ENCODE peak calls at places on chromosome 7, in nine cellular contexts. One of them, this sample, is unnamed.

GRCh38 chr7:37141742-37142141 is 306.9 kb downstream of the ELMO1 start:
- DNase-seq in T47D: no peak
- DNase-seq in anterior cingulate cortex: no peak
- DNase-seq in AG04450: no peak
- DNase-seq in tibial nerve: no peak
- DNase-seq in T-helper 9 cell: no peak
- DNase-seq in naive B cell: no peak
- DNase-seq in fibroblast of mammary gland: no peak
- DNase-seq in GM12865: no peak
- DNase-seq in this sample: no peak

GRCh38 chr7:41038211-41038610 is 664.7 kb downstream of the INHBA start:
- DNase-seq in T-helper 9 cell: no peak
- DNase-seq in tibial nerve: no peak
- DNase-seq in fibroblast of mammary gland: no peak
- DNase-seq in anterior cingulate cortex: no peak
- DNase-seq in GM12865: no peak
- DNase-seq in AG04450: no peak
- DNase-seq in T47D: no peak
- DNase-seq in naive B cell: no peak
- DNase-seq in this sample: no peak

GRCh38 chr7:25859412-25859704 is 292.6 kb upstream of the NFE2L3 start:
- DNase-seq in naive B cell: no peak
- DNase-seq in T-helper 9 cell: no peak
- DNase-seq in T47D: no peak
- DNase-seq in AG04450: no peak
- DNase-seq in tibial nerve: no peak
- DNase-seq in fibroblast of mammary gland: no peak
- DNase-seq in GM12865: no peak
- DNase-seq in anterior cingulate cortex: no peak
- DNase-seq in this sample: no peak

GRCh38 chr7:129091484-129092002 is 36.6 kb upstream of the TNPO3 start:
- DNase-seq in AG04450: peak
- DNase-seq in tibial nerve: peak
- DNase-seq in T-helper 9 cell: peak
- DNase-seq in anterior cingulate cortex: peak
- DNase-seq in GM12865: peak
- DNase-seq in T47D: peak
- DNase-seq in naive B cell: peak
- DNase-seq in fibroblast of mammary gland: peak
- DNase-seq in this sample: peak

GRCh38 chr7:106153891-106154449 is 41.9 kb upstream of the SYPL1 start:
- DNase-seq in tibial nerve: peak
- DNase-seq in naive B cell: peak
- DNase-seq in GM12865: peak
- DNase-seq in anterior cingulate cortex: peak
- DNase-seq in AG04450: peak
- DNase-seq in T47D: peak
- DNase-seq in fibroblast of mammary gland: peak
- DNase-seq in T-helper 9 cell: peak
- DNase-seq in this sample: peak

GRCh38 chr7:112255388-112255720 is 48.9 kb downstream of the ZNF277 start:
- DNase-seq in tibial nerve: no peak
- DNase-seq in fibroblast of mammary gland: no peak
- DNase-seq in anterior cingulate cortex: no peak
- DNase-seq in AG04450: no peak
- DNase-seq in GM12865: no peak
- DNase-seq in T-helper 9 cell: no peak
- DNase-seq in naive B cell: no peak
- DNase-seq in T47D: no peak
- DNase-seq in this sample: no peak

GRCh38 chr7:144027974-144028373 is 20.8 kb upstream of the OR2A5 start:
- DNase-seq in fibroblast of mammary gland: peak
- DNase-seq in GM12865: no peak
- DNase-seq in tibial nerve: no peak
- DNase-seq in AG04450: no peak
- DNase-seq in anterior cingulate cortex: no peak
- DNase-seq in T-helper 9 cell: no peak
- DNase-seq in naive B cell: no peak
- DNase-seq in T47D: no peak
- DNase-seq in this sample: no peak

GRCh38 chr7:77697535-77697831 is 1.2 kb downstream of the RSBN1L start:
- DNase-seq in AG04450: no peak
- DNase-seq in naive B cell: no peak
- DNase-seq in T-helper 9 cell: peak
- DNase-seq in T47D: no peak
- DNase-seq in fibroblast of mammary gland: no peak
- DNase-seq in anterior cingulate cortex: no peak
- DNase-seq in tibial nerve: no peak
- DNase-seq in GM12865: no peak
- DNase-seq in this sample: peak

GRCh38 chr7:110762514-110762913 is 328.4 kb upstream of the LRRN3 start:
- DNase-seq in AG04450: no peak
- DNase-seq in GM12865: no peak
- DNase-seq in tibial nerve: no peak
- DNase-seq in T-helper 9 cell: no peak
- DNase-seq in fibroblast of mammary gland: no peak
- DNase-seq in T47D: no peak
- DNase-seq in anterior cingulate cortex: no peak
- DNase-seq in naive B cell: no peak
- DNase-seq in this sample: no peak

GRCh38 chr7:1248077-1248458 is 15.4 kb downstream of the UNCX start:
- DNase-seq in tibial nerve: no peak
- DNase-seq in AG04450: no peak
- DNase-seq in T47D: no peak
- DNase-seq in fibroblast of mammary gland: no peak
- DNase-seq in naive B cell: no peak
- DNase-seq in T-helper 9 cell: no peak
- DNase-seq in anterior cingulate cortex: no peak
- DNase-seq in GM12865: no peak
- DNase-seq in this sample: no peak

GRCh38 chr7:106522691-106523090 is 138.3 kb downstream of the CCDC71L start:
- DNase-seq in T-helper 9 cell: no peak
- DNase-seq in AG04450: no peak
- DNase-seq in fibroblast of mammary gland: no peak
- DNase-seq in anterior cingulate cortex: no peak
- DNase-seq in naive B cell: no peak
- DNase-seq in tibial nerve: no peak
- DNase-seq in T47D: no peak
- DNase-seq in GM12865: no peak
- DNase-seq in this sample: no peak

GRCh38 chr7:75931676-75932075 is 16.7 kb downstream of the POR start:
- DNase-seq in T-helper 9 cell: no peak
- DNase-seq in fibroblast of mammary gland: peak
- DNase-seq in AG04450: no peak
- DNase-seq in naive B cell: no peak
- DNase-seq in T47D: no peak
- DNase-seq in tibial nerve: no peak
- DNase-seq in anterior cingulate cortex: no peak
- DNase-seq in GM12865: no peak
- DNase-seq in this sample: no peak

GRCh38 chr7:5139998-5140397 is 50.0 kb upstream of the WIPI2 start:
- DNase-seq in T47D: no peak
- DNase-seq in naive B cell: no peak
- DNase-seq in T-helper 9 cell: no peak
- DNase-seq in GM12865: peak
- DNase-seq in anterior cingulate cortex: no peak
- DNase-seq in fibroblast of mammary gland: peak
- DNase-seq in tibial nerve: peak
- DNase-seq in AG04450: no peak
- DNase-seq in this sample: peak

GRCh38 chr7:154255324-154255723 is 203.1 kb downstream of the DPP6 start:
- DNase-seq in tibial nerve: no peak
- DNase-seq in anterior cingulate cortex: no peak
- DNase-seq in AG04450: no peak
- DNase-seq in T-helper 9 cell: no peak
- DNase-seq in naive B cell: no peak
- DNase-seq in GM12865: no peak
- DNase-seq in T47D: no peak
- DNase-seq in fibroblast of mammary gland: no peak
- DNase-seq in this sample: no peak

GRCh38 chr7:112581529-112581928 is 100.7 kb downstream of the LSMEM1 start:
- DNase-seq in tibial nerve: no peak
- DNase-seq in T47D: no peak
- DNase-seq in T-helper 9 cell: no peak
- DNase-seq in GM12865: no peak
- DNase-seq in AG04450: no peak
- DNase-seq in anterior cingulate cortex: no peak
- DNase-seq in fibroblast of mammary gland: no peak
- DNase-seq in naive B cell: no peak
- DNase-seq in this sample: no peak

GRCh38 chr7:85423209-85423895 is 236.5 kb upstream of the SEMA3D start:
- DNase-seq in naive B cell: no peak
- DNase-seq in T-helper 9 cell: no peak
- DNase-seq in T47D: no peak
- DNase-seq in fibroblast of mammary gland: no peak
- DNase-seq in tibial nerve: no peak
- DNase-seq in AG04450: no peak
- DNase-seq in anterior cingulate cortex: no peak
- DNase-seq in GM12865: no peak
- DNase-seq in this sample: no peak

GRCh38 chr7:66379761-66380160 is 174.6 kb downstream of the TPST1 start:
- DNase-seq in naive B cell: no peak
- DNase-seq in AG04450: no peak
- DNase-seq in GM12865: no peak
- DNase-seq in anterior cingulate cortex: no peak
- DNase-seq in fibroblast of mammary gland: peak
- DNase-seq in T47D: no peak
- DNase-seq in tibial nerve: no peak
- DNase-seq in T-helper 9 cell: no peak
- DNase-seq in this sample: peak

GRCh38 chr7:134421998-134422397 is 36.9 kb downstream of the AKR1B1 start:
- DNase-seq in anterior cingulate cortex: no peak
- DNase-seq in AG04450: no peak
- DNase-seq in T-helper 9 cell: no peak
- DNase-seq in GM12865: no peak
- DNase-seq in fibroblast of mammary gland: no peak
- DNase-seq in tibial nerve: no peak
- DNase-seq in T47D: no peak
- DNase-seq in naive B cell: no peak
- DNase-seq in this sample: peak

GRCh38 chr7:920351-921070 is 34.0 kb downstream of the ADAP1 start:
- DNase-seq in T-helper 9 cell: no peak
- DNase-seq in T47D: no peak
- DNase-seq in naive B cell: no peak
- DNase-seq in tibial nerve: no peak
- DNase-seq in anterior cingulate cortex: no peak
- DNase-seq in GM12865: no peak
- DNase-seq in fibroblast of mammary gland: no peak
- DNase-seq in AG04450: no peak
- DNase-seq in this sample: no peak

GRCh38 chr7:4018917-4019316 is 663.2 kb upstream of the FOXK1 start:
- DNase-seq in T-helper 9 cell: no peak
- DNase-seq in T47D: no peak
- DNase-seq in AG04450: no peak
- DNase-seq in anterior cingulate cortex: no peak
- DNase-seq in tibial nerve: no peak
- DNase-seq in naive B cell: no peak
- DNase-seq in fibroblast of mammary gland: no peak
- DNase-seq in GM12865: no peak
- DNase-seq in this sample: no peak

GRCh38 chr7:3092468-3092867 is 48.8 kb upstream of the CARD11 start:
- DNase-seq in T47D: no peak
- DNase-seq in T-helper 9 cell: peak
- DNase-seq in naive B cell: peak
- DNase-seq in AG04450: no peak
- DNase-seq in GM12865: peak
- DNase-seq in fibroblast of mammary gland: no peak
- DNase-seq in anterior cingulate cortex: no peak
- DNase-seq in tibial nerve: peak
- DNase-seq in this sample: no peak

GRCh38 chr7:15305002-15305600 is 256.7 kb downstream of the AGMO start:
- DNase-seq in anterior cingulate cortex: no peak
- DNase-seq in tibial nerve: peak
- DNase-seq in T-helper 9 cell: no peak
- DNase-seq in GM12865: peak
- DNase-seq in fibroblast of mammary gland: peak
- DNase-seq in AG04450: peak
- DNase-seq in T47D: no peak
- DNase-seq in naive B cell: no peak
- DNase-seq in this sample: peak

GRCh38 chr7:6653101-6653995 is 16.2 kb downstream of the ZNF316 start:
- DNase-seq in naive B cell: no peak
- DNase-seq in GM12865: no peak
- DNase-seq in fibroblast of mammary gland: no peak
- DNase-seq in anterior cingulate cortex: no peak
- DNase-seq in AG04450: no peak
- DNase-seq in T47D: no peak
- DNase-seq in T-helper 9 cell: no peak
- DNase-seq in tibial nerve: no peak
- DNase-seq in this sample: no peak

GRCh38 chr7:34198089-34198686 is 292.8 kb downstream of the BMPER start:
- DNase-seq in GM12865: no peak
- DNase-seq in T47D: no peak
- DNase-seq in anterior cingulate cortex: no peak
- DNase-seq in fibroblast of mammary gland: peak
- DNase-seq in tibial nerve: no peak
- DNase-seq in naive B cell: no peak
- DNase-seq in T-helper 9 cell: no peak
- DNase-seq in AG04450: no peak
- DNase-seq in this sample: no peak

This sample was measured in EH.